ENCODE peak calls at places on chromosome 5, in four cellular contexts. One of them, this sample, is unnamed. For H3K9me3, the result is how much of the 10 kb centered on the place peaks cover.

GRCh38 chr5:113776832-113777525 is 263.5 kb downstream of the YTHDC2 start:
- DNase-seq in CD4-positive, alpha-beta memory T cell: no peak
- DNase-seq in heart right ventricle: no peak
- DNase-seq in ascending aorta: no peak
- DNase-seq in this sample: no peak

GRCh38 chr5:169652057-169652456 is 15.0 kb downstream of the DOCK2 start:
- DNase-seq in CD4-positive, alpha-beta memory T cell: no peak
- DNase-seq in heart right ventricle: peak
- DNase-seq in ascending aorta: no peak
- DNase-seq in this sample: no peak

GRCh38 chr5:35038891-35039290 is 8.9 kb downstream of the AGXT2 start:
- DNase-seq in CD4-positive, alpha-beta memory T cell: no peak
- DNase-seq in heart right ventricle: no peak
- DNase-seq in ascending aorta: no peak
- DNase-seq in this sample: no peak

GRCh38 chr5:110900829-110901228 is 162.0 kb downstream of the SLC25A46 start:
- DNase-seq in CD4-positive, alpha-beta memory T cell: no peak
- DNase-seq in heart right ventricle: no peak
- DNase-seq in ascending aorta: no peak
- DNase-seq in this sample: no peak

GRCh38 chr5:136886623-136887022 is 521.3 kb upstream of the TRPC7 start:
- DNase-seq in CD4-positive, alpha-beta memory T cell: peak
- DNase-seq in heart right ventricle: no peak
- DNase-seq in ascending aorta: no peak
- DNase-seq in this sample: no peak

GRCh38 chr5:26761040-26761439 is 277.3 kb downstream of the CDH9 start:
- DNase-seq in CD4-positive, alpha-beta memory T cell: no peak
- DNase-seq in heart right ventricle: no peak
- DNase-seq in ascending aorta: no peak
- DNase-seq in this sample: no peak

GRCh38 chr5:40734986-40735385 is 20.8 kb downstream of the TTC33 start:
- DNase-seq in CD4-positive, alpha-beta memory T cell: no peak
- DNase-seq in heart right ventricle: no peak
- DNase-seq in ascending aorta: no peak
- DNase-seq in this sample: no peak

GRCh38 chr5:38426493-38426892 is 130.0 kb downstream of the LIFR start:
- DNase-seq in CD4-positive, alpha-beta memory T cell: no peak
- DNase-seq in heart right ventricle: no peak
- DNase-seq in ascending aorta: no peak
- DNase-seq in this sample: no peak

GRCh38 chr5:170656346-170656745 is 127.2 kb upstream of the GABRP start:
- DNase-seq in CD4-positive, alpha-beta memory T cell: no peak
- DNase-seq in heart right ventricle: no peak
- DNase-seq in ascending aorta: no peak
- DNase-seq in this sample: no peak

GRCh38 chr5:157930710-157931109 is 71.8 kb upstream of the CLINT1 start:
- DNase-seq in CD4-positive, alpha-beta memory T cell: no peak
- DNase-seq in heart right ventricle: peak
- DNase-seq in ascending aorta: no peak
- DNase-seq in this sample: no peak

GRCh38 chr5:134226441-134227192 is 744 bp upstream of the PPP2CA start:
- DNase-seq in CD4-positive, alpha-beta memory T cell: peak
- DNase-seq in heart right ventricle: peak
- DNase-seq in ascending aorta: no peak
- DNase-seq in this sample: no peak

GRCh38 chr5:32008746-32009145 is 165.4 kb downstream of the GOLPH3 start:
- DNase-seq in CD4-positive, alpha-beta memory T cell: no peak
- DNase-seq in heart right ventricle: no peak
- DNase-seq in ascending aorta: no peak
- DNase-seq in this sample: no peak

GRCh38 chr5:158414780-158415179 is 555.8 kb upstream of the CLINT1 start:
- DNase-seq in CD4-positive, alpha-beta memory T cell: no peak
- DNase-seq in heart right ventricle: peak
- DNase-seq in ascending aorta: no peak
- DNase-seq in this sample: no peak

GRCh38 chr5:148145916-148146315 is 22.4 kb upstream of the SPINK14 start:
- DNase-seq in CD4-positive, alpha-beta memory T cell: no peak
- DNase-seq in heart right ventricle: no peak
- DNase-seq in ascending aorta: no peak
- DNase-seq in this sample: no peak

GRCh38 chr5:156037151-156037909 is 289.6 kb upstream of the SGCD start:
- DNase-seq in CD4-positive, alpha-beta memory T cell: no peak
- DNase-seq in heart right ventricle: no peak
- DNase-seq in ascending aorta: no peak
- DNase-seq in this sample: no peak

GRCh38 chr5:99156688-99157087 is 227.9 kb upstream of the CHD1 start:
- DNase-seq in CD4-positive, alpha-beta memory T cell: no peak
- DNase-seq in heart right ventricle: no peak
- DNase-seq in ascending aorta: no peak
- DNase-seq in this sample: no peak

GRCh38 chr5:33969572-33970452 is 14.7 kb downstream of the SLC45A2 start:
- DNase-seq in CD4-positive, alpha-beta memory T cell: no peak
- DNase-seq in heart right ventricle: no peak
- DNase-seq in ascending aorta: no peak
- DNase-seq in this sample: no peak

GRCh38 chr5:69510694-69511093 is 18.1 kb downstream of the OCLN start:
- DNase-seq in CD4-positive, alpha-beta memory T cell: no peak
- DNase-seq in heart right ventricle: no peak
- DNase-seq in ascending aorta: no peak
- DNase-seq in this sample: no peak

GRCh38 chr5:166695311-166695710 is 1596.1 kb upstream of the WWC1 start:
- DNase-seq in CD4-positive, alpha-beta memory T cell: no peak
- DNase-seq in heart right ventricle: no peak
- DNase-seq in ascending aorta: no peak
- DNase-seq in this sample: no peak

GRCh38 chr5:125950012-125950411 is 473.2 kb upstream of the GRAMD2B start:
- DNase-seq in CD4-positive, alpha-beta memory T cell: no peak
- DNase-seq in heart right ventricle: no peak
- DNase-seq in ascending aorta: no peak
- DNase-seq in this sample: no peak

GRCh38 chr5:66113160-66113559 is 30.9 kb upstream of the SREK1 start:
- DNase-seq in CD4-positive, alpha-beta memory T cell: no peak
- DNase-seq in heart right ventricle: no peak
- DNase-seq in ascending aorta: no peak
- DNase-seq in this sample: no peak

GRCh38 chr5:41708604-41708940 is 161.7 kb downstream of the OXCT1 start:
- DNase-seq in CD4-positive, alpha-beta memory T cell: no peak
- DNase-seq in heart right ventricle: no peak
- DNase-seq in ascending aorta: no peak
- DNase-seq in this sample: no peak

GRCh38 chr5:117594165-117594564 is 1019.5 kb upstream of the SEMA6A start:
- DNase-seq in CD4-positive, alpha-beta memory T cell: no peak
- DNase-seq in heart right ventricle: no peak
- DNase-seq in ascending aorta: no peak
- DNase-seq in this sample: no peak

GRCh38 chr5:159811712-159812111 is 104.6 kb upstream of the ADRA1B start:
- DNase-seq in CD4-positive, alpha-beta memory T cell: no peak
- DNase-seq in heart right ventricle: no peak
- DNase-seq in ascending aorta: no peak
- DNase-seq in this sample: no peak

GRCh38 chr5:174724484-174725260 is at the start of gene MSX2:
- DNase-seq in CD4-positive, alpha-beta memory T cell: no peak
- DNase-seq in heart right ventricle: peak
- DNase-seq in ascending aorta: peak
- DNase-seq in this sample: no peak

GRCh38 chr5:14809369-14810144 is 62.0 kb downstream of the ANKH start:
- DNase-seq in CD4-positive, alpha-beta memory T cell: peak
- DNase-seq in heart right ventricle: peak
- DNase-seq in ascending aorta: peak
- DNase-seq in this sample: peak

GRCh38 chr5:32276173-32276853 is 36.4 kb downstream of the MTMR12 start:
- DNase-seq in CD4-positive, alpha-beta memory T cell: no peak
- DNase-seq in heart right ventricle: no peak
- DNase-seq in ascending aorta: no peak
- DNase-seq in this sample: no peak

GRCh38 chr5:174410716-174411512 is 313.5 kb upstream of the MSX2 start:
- DNase-seq in CD4-positive, alpha-beta memory T cell: no peak
- DNase-seq in heart right ventricle: no peak
- DNase-seq in ascending aorta: no peak
- DNase-seq in this sample: no peak

GRCh38 chr5:2509527-2509926 is 241.9 kb downstream of the IRX2 start:
- DNase-seq in CD4-positive, alpha-beta memory T cell: no peak
- DNase-seq in heart right ventricle: no peak
- DNase-seq in ascending aorta: no peak
- DNase-seq in this sample: no peak

GRCh38 chr5:2511131-2511530 is 240.3 kb downstream of the IRX2 start:
- DNase-seq in CD4-positive, alpha-beta memory T cell: no peak
- DNase-seq in heart right ventricle: no peak
- DNase-seq in ascending aorta: no peak
- DNase-seq in this sample: no peak

GRCh38 chr5:2506603-2507002 is 244.9 kb downstream of the IRX2 start:
- DNase-seq in CD4-positive, alpha-beta memory T cell: no peak
- DNase-seq in heart right ventricle: no peak
- DNase-seq in ascending aorta: no peak
- DNase-seq in this sample: no peak

GRCh38 chr5:2507611-2508010 is 243.9 kb downstream of the IRX2 start:
- DNase-seq in CD4-positive, alpha-beta memory T cell: no peak
- DNase-seq in heart right ventricle: no peak
- DNase-seq in ascending aorta: no peak
- DNase-seq in this sample: no peak

GRCh38 chr5:2508514-2508913 is 243.0 kb downstream of the IRX2 start:
- DNase-seq in CD4-positive, alpha-beta memory T cell: no peak
- DNase-seq in heart right ventricle: no peak
- DNase-seq in ascending aorta: no peak
- DNase-seq in this sample: no peak
- H3K9me3 ChIP-seq in CD4-positive, alpha-beta memory T cell: under half
- H3K9me3 ChIP-seq in heart right ventricle: under half
- H3K9me3 ChIP-seq in ascending aorta: under half
- H3K9me3 ChIP-seq in this sample: under half

DNA sequence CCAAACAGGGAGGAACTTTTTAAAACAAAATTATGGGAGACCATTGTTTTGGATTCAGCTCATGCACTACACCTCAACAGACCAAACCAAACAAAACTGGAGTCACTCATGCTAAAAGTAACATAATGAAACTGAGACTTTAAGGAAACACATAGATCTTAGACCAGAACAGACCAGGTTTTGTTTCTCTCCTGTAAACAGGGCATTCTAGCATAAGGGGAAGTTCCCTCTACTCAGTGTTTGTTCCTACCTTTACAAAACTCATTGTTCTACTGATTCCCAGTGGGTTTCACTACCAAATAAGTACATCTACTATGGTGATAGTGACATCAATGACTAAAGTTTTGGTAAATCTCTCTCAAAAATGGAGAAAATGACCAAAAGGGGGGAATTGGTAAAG is 1103.6 kb upstream of the EDIL3 start:
- DNase-seq in CD4-positive, alpha-beta memory T cell: no peak
- DNase-seq in heart right ventricle: no peak
- DNase-seq in ascending aorta: no peak
- DNase-seq in this sample: no peak
- H3K9me3 ChIP-seq in CD4-positive, alpha-beta memory T cell: under half
- H3K9me3 ChIP-seq in heart right ventricle: half or more
- H3K9me3 ChIP-seq in ascending aorta: under half
- H3K9me3 ChIP-seq in this sample: under half

DNA sequence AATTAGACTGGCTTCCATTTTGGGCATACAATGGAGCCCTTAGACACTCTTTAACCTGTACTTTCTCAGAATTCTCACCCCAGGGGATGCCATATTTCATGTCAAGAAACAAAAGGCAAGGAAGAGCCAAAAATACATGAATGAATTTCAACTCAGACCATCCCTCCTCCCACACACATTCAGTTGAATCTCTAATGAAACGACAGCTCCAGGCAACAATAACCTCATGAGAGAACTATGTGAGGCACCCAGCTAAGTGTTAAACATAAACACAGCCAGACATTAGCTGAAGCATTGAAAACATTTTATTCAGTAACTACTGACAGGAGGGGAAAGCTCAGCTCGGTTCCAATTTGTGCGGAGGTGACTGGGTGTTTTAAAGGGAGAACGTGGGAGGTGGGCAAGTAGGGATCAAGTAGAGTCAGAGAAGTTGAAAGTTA is 1359.1 kb upstream of the CDH9 start:
- DNase-seq in CD4-positive, alpha-beta memory T cell: no peak
- DNase-seq in heart right ventricle: no peak
- DNase-seq in ascending aorta: no peak
- DNase-seq in this sample: no peak
- H3K9me3 ChIP-seq in CD4-positive, alpha-beta memory T cell: under half
- H3K9me3 ChIP-seq in heart right ventricle: under half
- H3K9me3 ChIP-seq in ascending aorta: under half
- H3K9me3 ChIP-seq in this sample: under half

GRCh38 chr5:12772276-12772675 is 868.0 kb upstream of the CTNND2 start:
- DNase-seq in CD4-positive, alpha-beta memory T cell: no peak
- DNase-seq in heart right ventricle: no peak
- DNase-seq in ascending aorta: no peak
- DNase-seq in this sample: no peak
- H3K9me3 ChIP-seq in CD4-positive, alpha-beta memory T cell: under half
- H3K9me3 ChIP-seq in heart right ventricle: under half
- H3K9me3 ChIP-seq in ascending aorta: under half
- H3K9me3 ChIP-seq in this sample: under half

GRCh38 chr5:178711572-178711971 is 18.9 kb downstream of the ZNF354A start:
- DNase-seq in CD4-positive, alpha-beta memory T cell: no peak
- DNase-seq in heart right ventricle: no peak
- DNase-seq in ascending aorta: no peak
- DNase-seq in this sample: no peak
- H3K9me3 ChIP-seq in CD4-positive, alpha-beta memory T cell: under half
- H3K9me3 ChIP-seq in heart right ventricle: half or more
- H3K9me3 ChIP-seq in ascending aorta: half or more
- H3K9me3 ChIP-seq in this sample: under half

GRCh38 chr5:141330299-141331080 is at the start of gene PCDHGA1:
- DNase-seq in CD4-positive, alpha-beta memory T cell: no peak
- DNase-seq in heart right ventricle: no peak
- DNase-seq in ascending aorta: no peak
- DNase-seq in this sample: no peak
- H3K9me3 ChIP-seq in CD4-positive, alpha-beta memory T cell: under half
- H3K9me3 ChIP-seq in heart right ventricle: half or more
- H3K9me3 ChIP-seq in ascending aorta: half or more
- H3K9me3 ChIP-seq in this sample: under half

DNA sequence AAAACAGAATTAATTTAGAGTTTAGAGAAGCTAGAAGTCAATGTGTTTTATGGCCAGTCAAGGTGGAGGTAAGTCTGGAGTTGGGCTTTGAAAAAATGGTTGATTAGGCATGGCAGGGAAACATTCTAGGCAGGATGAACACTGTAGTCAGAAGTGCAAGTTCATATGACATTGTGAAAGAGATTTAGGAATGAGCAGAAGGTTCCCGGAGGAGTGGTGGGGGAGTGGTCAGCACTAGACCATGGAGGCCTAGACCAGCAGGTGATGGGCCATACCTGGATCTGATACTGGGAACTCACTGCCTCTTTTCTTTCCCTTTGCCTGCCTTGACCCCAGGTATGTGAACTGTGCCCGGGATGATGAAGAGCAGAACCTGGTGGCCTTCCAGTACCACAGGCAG is 16.6 kb downstream of the PRDM9 start:
- DNase-seq in CD4-positive, alpha-beta memory T cell: no peak
- DNase-seq in heart right ventricle: no peak
- DNase-seq in ascending aorta: no peak
- DNase-seq in this sample: no peak
- H3K9me3 ChIP-seq in CD4-positive, alpha-beta memory T cell: under half
- H3K9me3 ChIP-seq in heart right ventricle: under half
- H3K9me3 ChIP-seq in ascending aorta: under half
- H3K9me3 ChIP-seq in this sample: under half

This sample was measured in T-helper 17 cell.